ENCODE peak calls at places on chromosomes 1 and 21, in six cellular contexts. Q is fibroblast of lung, M is foreskin fibroblast, J is body of pancreas, N is cardiac muscle cell, V is Peyer's patch. S is an unnamed sample.

GRCh38 chr1:221983444-221983843 is 241.6 kb upstream of the DUSP10 start:
- DNase-seq in M (peak; percentile 59), Q (no peak), V (no peak), N (no peak), J (no peak), S (no peak)

GRCh38 chr1:110176299-110176956 is 26.1 kb downstream of the SLC6A17 start:
- DNase-seq in V (no peak), Q (no peak), J (peak; percentile 34), N (peak; percentile 34), M (no peak), S (no peak)

GRCh38 chr1:40627987-40628902 is 37.2 kb downstream of the RIMS3 start:
- DNase-seq in V (no peak), M (no peak), N (no peak), Q (no peak), J (no peak), S (no peak)

GRCh38 chr21:17463441-17463840 is 49.4 kb upstream of the CXADR start:
- DNase-seq in J (no peak), V (no peak), M (peak; percentile 94), Q (peak; percentile 99), N (no peak), S (peak; percentile 67)

GRCh38 chr1:114564141-114564540 is 17.3 kb downstream of the BCAS2 start:
- DNase-seq in Q (no peak), V (no peak), N (no peak), M (no peak), J (no peak), S (no peak)

GRCh38 chr1:31575373-31576140 is 758 bp upstream of the TINAGL1 start:
- DNase-seq in V (peak; percentile 79), Q (no peak), N (no peak), J (peak; percentile 73), M (no peak), S (no peak)

GRCh38 chr1:110255388-110255787 is 45.3 kb downstream of the KCNC4 start:
- DNase-seq in N (peak; percentile 35), J (no peak), Q (no peak), V (no peak), M (no peak), S (no peak)

GRCh38 chr1:108533351-108534083 is 26.4 kb upstream of the EEIG2 start:
- DNase-seq in Q (no peak), J (peak; percentile 52), M (no peak), N (no peak), V (no peak), S (no peak)

GRCh38 chr1:152164542-152165136 is 5.6 kb upstream of the RPTN start:
- DNase-seq in M (no peak), V (no peak), J (peak; percentile 31), Q (no peak), N (no peak), S (no peak)

GRCh38 chr1:21933397-21934248 is 3.5 kb downstream of the HSPG2 start:
- DNase-seq in Q (peak; percentile 56), N (no peak), V (no peak), M (no peak), J (peak; percentile 54), S (no peak)

GRCh38 chr1:171581766-171582165 is 40.3 kb upstream of the MYOCOS start:
- DNase-seq in M (no peak), Q (no peak), V (no peak), J (no peak), N (no peak), S (no peak)

GRCh38 chr1:246527402-246528088 is 20.5 kb upstream of the SMYD3 start:
- DNase-seq in M (no peak), J (no peak), Q (no peak), N (no peak), V (no peak), S (no peak)

GRCh38 chr1:101444873-101445618 is 208.2 kb downstream of the S1PR1 start:
- DNase-seq in J (no peak), V (no peak), M (no peak), N (peak; percentile 25), Q (no peak), S (no peak)

GRCh38 chr1:21539933-21540332 is 30.7 kb downstream of the ALPL start:
- DNase-seq in N (no peak), Q (peak; percentile 10), J (peak; percentile 18), M (peak; percentile 11), V (no peak), S (no peak)

GRCh38 chr1:25695066-25695990 is 78.7 kb downstream of the MAN1C1 start:
- DNase-seq in Q (peak; percentile 99), N (peak; percentile 94), M (peak; percentile 97), J (peak; percentile 47), V (no peak), S (peak; percentile 96)

GRCh38 chr1:165773324-165773965 is 4.8 kb upstream of the TMCO1 start:
- DNase-seq in J (no peak), N (no peak), V (no peak), M (peak; percentile 94), Q (peak; percentile 78), S (peak; percentile 34)

GRCh38 chr1:179298952-179299351 is 5.4 kb downstream of the SOAT1 start:
- DNase-seq in M (no peak), N (no peak), Q (no peak), J (no peak), V (no peak), S (no peak)

GRCh38 chr1:108079550-108079949 is 114.6 kb upstream of the VAV3 start:
- DNase-seq in V (no peak), J (no peak), M (no peak), N (peak; percentile 68), Q (no peak), S (no peak)

GRCh38 chr1:17161137-17161700 is 42.0 kb upstream of the PADI2 start:
- DNase-seq in N (no peak), Q (no peak), V (no peak), M (no peak), J (no peak), S (no peak)

GRCh38 chr1:8873001-8873400 is 5.5 kb downstream of the ENO1 start:
- DNase-seq in M (no peak), N (no peak), J (no peak), V (no peak), Q (no peak), S (no peak)

GRCh38 chr1:8870605-8871538 is 7.6 kb downstream of the ENO1 start:
- DNase-seq in M (no peak), V (no peak), J (no peak), Q (no peak), N (no peak), S (no peak)

GRCh38 chr1:8870118-8870517 is 8.4 kb downstream of the ENO1 start:
- DNase-seq in Q (no peak), J (no peak), V (no peak), M (no peak), N (no peak), S (no peak)

GRCh38 chr1:8871965-8872399 is 6.5 kb downstream of the ENO1 start:
- DNase-seq in M (peak; percentile 52), J (no peak), V (no peak), N (no peak), Q (peak; percentile 58), S (no peak)

DNA sequence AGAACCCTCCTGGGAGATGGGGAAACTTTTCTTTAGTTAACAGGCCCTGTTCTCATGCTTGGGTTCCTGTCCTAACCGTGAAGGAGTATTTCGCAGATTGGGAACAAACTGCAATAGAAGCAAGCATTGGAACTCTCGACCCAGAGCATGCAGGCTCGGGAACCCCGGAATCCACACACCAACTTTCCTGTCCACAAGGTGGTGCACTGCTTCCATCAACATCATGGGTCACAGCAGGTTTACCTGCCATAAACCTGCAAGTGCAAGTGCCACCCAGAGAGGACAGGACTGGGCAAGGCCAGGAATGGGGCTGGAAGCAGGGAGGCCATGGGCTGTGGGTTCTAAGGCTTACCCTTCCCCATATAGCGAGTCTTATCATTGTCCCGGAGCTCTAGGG is 6.9 kb downstream of the ENO1 start:
- DNase-seq in V (peak; percentile 69), Q (no peak), J (no peak), M (no peak), N (no peak), S (no peak)
- TF ChIP-seq CTCF in V (peak; percentile 79), Q (peak; percentile 12), J (peak; percentile 40), M (no peak), N (peak; percentile 29), S (peak; percentile 38)

GRCh38 chr1:14570514-14570913 is 28.0 kb upstream of the KAZN start:
- DNase-seq in M (peak; percentile 11), J (no peak), N (no peak), Q (peak; percentile 61), V (no peak), S (no peak)

GRCh38 chr1:14576155-14576554 is 22.3 kb upstream of the KAZN start:
- DNase-seq in V (no peak), J (no peak), N (no peak), M (no peak), Q (no peak), S (no peak)

GRCh38 chr1:14568716-14569115 is 29.8 kb upstream of the KAZN start:
- DNase-seq in Q (no peak), N (no peak), J (no peak), M (no peak), V (no peak), S (no peak)

GRCh38 chr1:14572861-14573260 is 25.6 kb upstream of the KAZN start:
- DNase-seq in N (no peak), J (no peak), Q (no peak), M (no peak), V (no peak), S (no peak)

GRCh38 chr1:14571810-14572767 is 26.4 kb upstream of the KAZN start:
- DNase-seq in N (no peak), Q (no peak), M (no peak), J (no peak), V (no peak), S (no peak)
- TF ChIP-seq CTCF in N (peak; percentile 47), Q (no peak), M (no peak), J (peak; percentile 19), V (no peak), S (peak; percentile 9)

DNA sequence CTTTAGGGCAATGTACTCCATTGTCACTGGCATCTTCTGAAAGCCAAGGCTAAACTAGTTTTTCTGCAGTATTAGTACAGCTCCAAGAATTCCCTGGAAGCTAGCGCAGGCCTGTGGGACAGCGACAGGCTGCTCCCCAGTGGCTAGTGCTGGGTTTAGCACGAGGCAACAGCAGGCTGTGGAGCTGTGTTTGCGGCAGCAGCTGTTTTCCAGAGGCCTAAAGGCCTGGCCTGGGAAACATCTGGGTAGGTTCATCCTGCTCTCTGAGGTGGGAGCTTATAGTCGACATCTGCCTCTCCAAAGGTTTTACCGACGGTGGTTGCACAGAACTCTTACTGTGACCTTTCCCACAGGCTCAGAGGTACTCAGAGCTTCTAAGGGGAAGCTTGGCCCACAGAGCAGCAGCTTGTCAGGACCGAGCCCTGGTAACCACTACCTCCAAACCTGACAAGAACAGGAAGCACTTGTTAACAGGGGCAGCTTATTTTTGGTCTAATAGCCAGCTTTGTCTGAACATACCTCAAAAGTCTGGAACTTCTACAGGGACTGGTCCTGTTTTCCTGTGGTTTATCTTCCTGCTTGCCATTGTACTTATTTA is 17.2 kb downstream of the CC2D1B start:
- DNase-seq in M (peak; percentile 85), N (peak; percentile 70), Q (peak; percentile 28), V (no peak), J (no peak), S (no peak)
- TF ChIP-seq CTCF in M (peak; percentile 50), N (peak; percentile 41), Q (peak; percentile 49), V (no peak), J (no peak), S (peak; percentile 37)

GRCh38 chr1:93576346-93576745 is 105.3 kb downstream of the BCAR3 start:
- DNase-seq in V (no peak), M (peak; percentile 74), J (no peak), N (no peak), Q (peak; percentile 18), S (no peak)
- TF ChIP-seq CTCF in V (no peak), M (no peak), J (no peak), N (no peak), Q (no peak), S (no peak)